ENCODE peak calls at places on chromosomes 11 and 22, in four cellular contexts. One of them, this sample, is unnamed.

GRCh38 chr22:29152381-29153138 is 53.1 kb upstream of the EMID1 start:
- DNase-seq in prostate gland: no peak
- DNase-seq in GM12891: no peak
- DNase-seq in HCT116: no peak
- DNase-seq in this sample: no peak

GRCh38 chr22:32475428-32476010 is 908 bp downstream of the FBXO7 start:
- DNase-seq in prostate gland: peak
- DNase-seq in GM12891: no peak
- DNase-seq in HCT116: peak
- DNase-seq in this sample: peak

GRCh38 chr22:46963672-46964545 is 201.5 kb downstream of the TBC1D22A start:
- DNase-seq in prostate gland: no peak
- DNase-seq in GM12891: no peak
- DNase-seq in HCT116: no peak
- DNase-seq in this sample: no peak

GRCh38 chr11:65112551-65113360 is 1.1 kb downstream of the TM7SF2 start:
- DNase-seq in prostate gland: no peak
- DNase-seq in GM12891: peak
- DNase-seq in HCT116: no peak
- DNase-seq in this sample: no peak

GRCh38 chr11:128739589-128739988 is 45.7 kb downstream of the FLI1 start:
- DNase-seq in prostate gland: no peak
- DNase-seq in GM12891: no peak
- DNase-seq in HCT116: no peak
- DNase-seq in this sample: no peak

GRCh38 chr22:44931077-44931540 is 78.7 kb downstream of the PHF21B start:
- DNase-seq in prostate gland: no peak
- DNase-seq in GM12891: no peak
- DNase-seq in HCT116: no peak
- DNase-seq in this sample: no peak

GRCh38 chr11:78231962-78232459 is 43.3 kb downstream of the USP35 start:
- DNase-seq in prostate gland: no peak
- DNase-seq in GM12891: no peak
- DNase-seq in HCT116: no peak
- DNase-seq in this sample: no peak

GRCh38 chr11:128715691-128716153 is 21.9 kb downstream of the FLI1 start:
- DNase-seq in prostate gland: no peak
- DNase-seq in GM12891: no peak
- DNase-seq in HCT116: no peak
- DNase-seq in this sample: no peak

GRCh38 chr11:99693941-99694492 is 673.3 kb downstream of the CNTN5 start:
- DNase-seq in prostate gland: no peak
- DNase-seq in GM12891: no peak
- DNase-seq in HCT116: no peak
- DNase-seq in this sample: no peak

GRCh38 chr11:57481915-57482781 is 21.8 kb downstream of the RTN4RL2 start:
- DNase-seq in prostate gland: no peak
- DNase-seq in GM12891: no peak
- DNase-seq in HCT116: no peak
- DNase-seq in this sample: no peak

GRCh38 chr11:65551572-65552398 is 6.4 kb downstream of the LTBP3 start:
- DNase-seq in prostate gland: no peak
- DNase-seq in GM12891: no peak
- DNase-seq in HCT116: peak
- DNase-seq in this sample: peak

GRCh38 chr11:10456519-10456918 is 1.5 kb downstream of the AMPD3 start:
- DNase-seq in prostate gland: no peak
- DNase-seq in GM12891: no peak
- DNase-seq in HCT116: no peak
- DNase-seq in this sample: no peak

GRCh38 chr11:96114178-96115070 is 190.5 kb upstream of the MTMR2 start:
- DNase-seq in prostate gland: peak
- DNase-seq in GM12891: no peak
- DNase-seq in HCT116: no peak
- DNase-seq in this sample: no peak

GRCh38 chr22:39943366-39943765 is 16.8 kb upstream of the TMA7B start:
- DNase-seq in prostate gland: no peak
- DNase-seq in GM12891: no peak
- DNase-seq in HCT116: no peak
- DNase-seq in this sample: no peak

GRCh38 chr11:17822021-17822781 is 87.6 kb downstream of the KCNC1 start:
- DNase-seq in prostate gland: no peak
- DNase-seq in GM12891: no peak
- DNase-seq in HCT116: no peak
- DNase-seq in this sample: no peak

GRCh38 chr11:765802-766091 is 11.5 kb downstream of the GATD1 start:
- DNase-seq in prostate gland: no peak
- DNase-seq in GM12891: no peak
- DNase-seq in HCT116: no peak
- DNase-seq in this sample: no peak

GRCh38 chr11:64764753-64765152 is 5.0 kb upstream of the PYGM start:
- DNase-seq in prostate gland: no peak
- DNase-seq in GM12891: no peak
- DNase-seq in HCT116: no peak
- DNase-seq in this sample: peak

GRCh38 chr11:73140213-73141030 is 1.7 kb downstream of the FCHSD2 start:
- DNase-seq in prostate gland: no peak
- DNase-seq in GM12891: no peak
- DNase-seq in HCT116: no peak
- DNase-seq in this sample: no peak

GRCh38 chr22:22784249-22785039 is 103.2 kb upstream of the IGLL5 start:
- DNase-seq in prostate gland: no peak
- DNase-seq in GM12891: no peak
- DNase-seq in HCT116: no peak
- DNase-seq in this sample: no peak

GRCh38 chr11:35404397-35404775 is 15.0 kb downstream of the SLC1A2 start:
- DNase-seq in prostate gland: no peak
- DNase-seq in GM12891: no peak
- DNase-seq in HCT116: no peak
- DNase-seq in this sample: no peak

GRCh38 chr22:29944339-29944738 is 61.4 kb downstream of the MTMR3 start:
- DNase-seq in prostate gland: no peak
- DNase-seq in GM12891: no peak
- DNase-seq in HCT116: no peak
- DNase-seq in this sample: no peak

GRCh38 chr11:44189986-44190882 is 94.8 kb downstream of the EXT2 start:
- DNase-seq in prostate gland: no peak
- DNase-seq in GM12891: no peak
- DNase-seq in HCT116: no peak
- DNase-seq in this sample: no peak

DNA sequence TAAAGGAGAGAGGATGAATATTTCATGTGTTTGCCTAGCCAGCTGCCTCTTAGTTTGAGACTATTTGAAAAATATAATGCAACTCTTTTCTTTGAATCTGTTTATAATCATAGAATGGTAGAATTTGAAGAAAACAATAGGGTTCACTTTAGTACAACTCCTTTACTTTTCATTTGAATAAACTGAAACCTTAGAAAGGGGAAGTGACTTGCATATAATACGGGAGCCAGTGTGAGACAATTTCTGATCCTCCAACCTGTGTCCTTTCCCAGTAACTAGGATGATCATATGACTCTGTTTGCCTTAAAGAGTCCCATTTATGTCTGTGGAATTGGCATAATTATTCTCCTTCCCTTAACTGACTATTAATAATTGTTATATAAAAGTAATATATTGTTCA is 194.2 kb upstream of the MTNR1B start:
- DNase-seq in prostate gland: no peak
- DNase-seq in GM12891: no peak
- DNase-seq in HCT116: no peak
- DNase-seq in this sample: no peak
- TF ChIP-seq POLR2AphosphoS5 in prostate gland: no peak
- TF ChIP-seq POLR2AphosphoS5 in GM12891: no peak
- TF ChIP-seq POLR2AphosphoS5 in HCT116: no peak
- TF ChIP-seq POLR2AphosphoS5 in this sample: no peak

GRCh38 chr11:75241036-75241905 is 697 bp downstream of the TPBGL start:
- DNase-seq in prostate gland: peak
- DNase-seq in GM12891: peak
- DNase-seq in HCT116: peak
- DNase-seq in this sample: peak
- TF ChIP-seq POLR2AphosphoS5 in prostate gland: no peak
- TF ChIP-seq POLR2AphosphoS5 in GM12891: no peak
- TF ChIP-seq POLR2AphosphoS5 in HCT116: peak
- TF ChIP-seq POLR2AphosphoS5 in this sample: no peak

GRCh38 chr11:69075421-69076128 is 26.8 kb downstream of the TPCN2 start:
- DNase-seq in prostate gland: no peak
- DNase-seq in GM12891: no peak
- DNase-seq in HCT116: peak
- DNase-seq in this sample: peak
- TF ChIP-seq POLR2AphosphoS5 in prostate gland: peak
- TF ChIP-seq POLR2AphosphoS5 in GM12891: no peak
- TF ChIP-seq POLR2AphosphoS5 in HCT116: no peak
- TF ChIP-seq POLR2AphosphoS5 in this sample: no peak

GRCh38 chr11:62560566-62561103 is 13.1 kb downstream of the EEF1G start:
- DNase-seq in prostate gland: peak
- DNase-seq in GM12891: no peak
- DNase-seq in HCT116: peak
- DNase-seq in this sample: peak
- TF ChIP-seq POLR2AphosphoS5 in prostate gland: peak
- TF ChIP-seq POLR2AphosphoS5 in GM12891: no peak
- TF ChIP-seq POLR2AphosphoS5 in HCT116: peak
- TF ChIP-seq POLR2AphosphoS5 in this sample: peak

GRCh38 chr22:41197046-41197807 is 7.9 kb upstream of the L3MBTL2 start:
- DNase-seq in prostate gland: peak
- DNase-seq in GM12891: peak
- DNase-seq in HCT116: no peak
- DNase-seq in this sample: peak
- TF ChIP-seq POLR2AphosphoS5 in prostate gland: peak
- TF ChIP-seq POLR2AphosphoS5 in GM12891: no peak
- TF ChIP-seq POLR2AphosphoS5 in HCT116: peak
- TF ChIP-seq POLR2AphosphoS5 in this sample: no peak

GRCh38 chr11:110763249-110764011 is 51.2 kb upstream of the ARHGAP20 start:
- DNase-seq in prostate gland: peak
- DNase-seq in GM12891: no peak
- DNase-seq in HCT116: no peak
- DNase-seq in this sample: no peak
- TF ChIP-seq POLR2AphosphoS5 in prostate gland: no peak
- TF ChIP-seq POLR2AphosphoS5 in GM12891: no peak
- TF ChIP-seq POLR2AphosphoS5 in HCT116: no peak
- TF ChIP-seq POLR2AphosphoS5 in this sample: no peak

GRCh38 chr11:62538470-62539237 is 8.0 kb downstream of the AHNAK start:
- DNase-seq in prostate gland: no peak
- DNase-seq in GM12891: no peak
- DNase-seq in HCT116: no peak
- DNase-seq in this sample: no peak

GRCh38 chr11:62542750-62543567 is 3.6 kb downstream of the AHNAK start:
- DNase-seq in prostate gland: peak
- DNase-seq in GM12891: peak
- DNase-seq in HCT116: peak
- DNase-seq in this sample: peak

GRCh38 chr11:62539238-62539925 is 7.2 kb downstream of the AHNAK start:
- DNase-seq in prostate gland: no peak
- DNase-seq in GM12891: no peak
- DNase-seq in HCT116: no peak
- DNase-seq in this sample: no peak

GRCh38 chr11:62542111-62542745 is 4.4 kb downstream of the AHNAK start:
- DNase-seq in prostate gland: no peak
- DNase-seq in GM12891: no peak
- DNase-seq in HCT116: no peak
- DNase-seq in this sample: no peak

GRCh38 chr11:62540804-62541671 is 5.6 kb downstream of the AHNAK start:
- DNase-seq in prostate gland: no peak
- DNase-seq in GM12891: no peak
- DNase-seq in HCT116: no peak
- DNase-seq in this sample: no peak
- TF ChIP-seq POLR2AphosphoS5 in prostate gland: no peak
- TF ChIP-seq POLR2AphosphoS5 in GM12891: no peak
- TF ChIP-seq POLR2AphosphoS5 in HCT116: no peak
- TF ChIP-seq POLR2AphosphoS5 in this sample: peak

GRCh38 chr22:36417281-36417686 is 29.5 kb upstream of the MYH9 start:
- DNase-seq in prostate gland: peak
- DNase-seq in GM12891: no peak
- DNase-seq in HCT116: no peak
- DNase-seq in this sample: peak
- TF ChIP-seq POLR2AphosphoS5 in prostate gland: peak
- TF ChIP-seq POLR2AphosphoS5 in GM12891: no peak
- TF ChIP-seq POLR2AphosphoS5 in HCT116: no peak
- TF ChIP-seq POLR2AphosphoS5 in this sample: no peak

DNA sequence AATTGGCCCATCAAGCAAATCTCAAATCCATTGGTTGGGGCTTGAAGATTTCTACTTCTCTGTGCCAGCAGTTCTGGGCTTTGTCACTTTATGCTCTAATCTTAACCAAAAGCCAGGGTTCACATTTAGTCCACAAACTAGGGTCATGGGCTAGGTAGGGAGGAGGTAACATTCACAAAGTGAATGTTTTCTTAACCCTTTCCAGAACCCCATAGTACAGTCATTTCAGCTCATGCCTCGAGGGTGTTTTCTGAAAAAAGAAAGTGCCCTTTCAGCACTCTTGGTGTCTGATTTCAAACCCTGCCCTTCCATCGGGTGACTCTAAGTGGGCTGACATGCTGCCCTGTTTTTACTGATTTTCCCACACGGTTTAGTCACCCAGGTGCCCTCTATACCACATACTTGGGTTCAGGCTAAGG is 2.6 kb downstream of the POU2AF1 start:
- DNase-seq in prostate gland: no peak
- DNase-seq in GM12891: no peak
- DNase-seq in HCT116: no peak
- DNase-seq in this sample: no peak
- TF ChIP-seq POLR2AphosphoS5 in prostate gland: no peak
- TF ChIP-seq POLR2AphosphoS5 in GM12891: peak
- TF ChIP-seq POLR2AphosphoS5 in HCT116: no peak
- TF ChIP-seq POLR2AphosphoS5 in this sample: no peak